ENCODE peak calls at places on chromosome X, in nine cellular contexts. One of them, this sample, is unnamed.

GRCh38 chrX:8748855-8749254 is 16.9 kb upstream of the ANOS1 start:
- DNase-seq in endothelial cell of umbilical vein: peak; percentile 22
- DNase-seq in Panc1: no peak
- DNase-seq in GM23338: peak; percentile 59
- DNase-seq in upper lobe of left lung: no peak
- DNase-seq in HCT116: no peak
- DNase-seq in sigmoid colon: no peak
- DNase-seq in transverse colon: no peak
- DNase-seq in K562: peak; percentile 19
- DNase-seq in this sample: no peak

GRCh38 chrX:78199851-78200250 is 60.4 kb upstream of the TAF9B start:
- DNase-seq in upper lobe of left lung: no peak
- DNase-seq in endothelial cell of umbilical vein: peak; percentile 21
- DNase-seq in HCT116: peak; percentile 8
- DNase-seq in GM23338: peak; percentile 3
- DNase-seq in K562: peak; percentile 48
- DNase-seq in Panc1: no peak
- DNase-seq in transverse colon: no peak
- DNase-seq in sigmoid colon: no peak
- DNase-seq in this sample: no peak

GRCh38 chrX:10620121-10620699 is at the start of gene MID1:
- DNase-seq in transverse colon: peak; percentile 68
- DNase-seq in endothelial cell of umbilical vein: peak; percentile 83
- DNase-seq in GM23338: peak; percentile 84
- DNase-seq in upper lobe of left lung: peak; percentile 84
- DNase-seq in K562: no peak
- DNase-seq in Panc1: no peak
- DNase-seq in HCT116: peak; percentile 55
- DNase-seq in sigmoid colon: peak; percentile 90
- DNase-seq in this sample: peak; percentile 63

GRCh38 chrX:123186796-123187195 is 2.7 kb downstream of the GRIA3 start:
- DNase-seq in HCT116: no peak
- DNase-seq in endothelial cell of umbilical vein: no peak
- DNase-seq in transverse colon: no peak
- DNase-seq in Panc1: no peak
- DNase-seq in GM23338: no peak
- DNase-seq in upper lobe of left lung: no peak
- DNase-seq in K562: no peak
- DNase-seq in sigmoid colon: no peak
- DNase-seq in this sample: no peak

GRCh38 chrX:97389761-97390192 is 506.1 kb downstream of the RPA4 start:
- DNase-seq in endothelial cell of umbilical vein: peak; percentile 73
- DNase-seq in GM23338: no peak
- DNase-seq in transverse colon: no peak
- DNase-seq in HCT116: peak; percentile 7
- DNase-seq in K562: no peak
- DNase-seq in sigmoid colon: no peak
- DNase-seq in upper lobe of left lung: no peak
- DNase-seq in Panc1: no peak
- DNase-seq in this sample: no peak

GRCh38 chrX:133191739-133192039 is 26.5 kb downstream of the TFDP3 start:
- DNase-seq in HCT116: peak; percentile 15
- DNase-seq in upper lobe of left lung: no peak
- DNase-seq in Panc1: no peak
- DNase-seq in sigmoid colon: no peak
- DNase-seq in endothelial cell of umbilical vein: no peak
- DNase-seq in GM23338: no peak
- DNase-seq in transverse colon: no peak
- DNase-seq in K562: no peak
- DNase-seq in this sample: no peak

GRCh38 chrX:111483140-111483539 is 28.3 kb upstream of the SERTM2 start:
- DNase-seq in GM23338: no peak
- DNase-seq in sigmoid colon: no peak
- DNase-seq in HCT116: no peak
- DNase-seq in Panc1: no peak
- DNase-seq in endothelial cell of umbilical vein: no peak
- DNase-seq in K562: no peak
- DNase-seq in transverse colon: no peak
- DNase-seq in upper lobe of left lung: no peak
- DNase-seq in this sample: no peak

GRCh38 chrX:19602866-19603620 is 87.7 kb upstream of the MAP3K15 start:
- DNase-seq in endothelial cell of umbilical vein: no peak
- DNase-seq in Panc1: no peak
- DNase-seq in HCT116: peak; percentile 39
- DNase-seq in transverse colon: no peak
- DNase-seq in upper lobe of left lung: no peak
- DNase-seq in sigmoid colon: no peak
- DNase-seq in GM23338: no peak
- DNase-seq in K562: peak; percentile 37
- DNase-seq in this sample: no peak

GRCh38 chrX:124388562-124388961 is 42.2 kb downstream of the SH2D1A start:
- DNase-seq in sigmoid colon: peak; percentile 70
- DNase-seq in K562: peak; percentile 75
- DNase-seq in GM23338: peak; percentile 58
- DNase-seq in Panc1: peak; percentile 24
- DNase-seq in HCT116: peak; percentile 10
- DNase-seq in endothelial cell of umbilical vein: peak; percentile 33
- DNase-seq in transverse colon: peak; percentile 49
- DNase-seq in upper lobe of left lung: no peak
- DNase-seq in this sample: peak; percentile 11

GRCh38 chrX:112668476-112669404 is 11.0 kb downstream of the LHFPL1 start:
- DNase-seq in GM23338: peak; percentile 16
- DNase-seq in K562: no peak
- DNase-seq in HCT116: no peak
- DNase-seq in Panc1: no peak
- DNase-seq in transverse colon: no peak
- DNase-seq in upper lobe of left lung: no peak
- DNase-seq in endothelial cell of umbilical vein: no peak
- DNase-seq in sigmoid colon: no peak
- DNase-seq in this sample: no peak

GRCh38 chrX:39931554-39932282 is 166.0 kb downstream of the BCOR start:
- DNase-seq in GM23338: no peak
- DNase-seq in Panc1: no peak
- DNase-seq in HCT116: no peak
- DNase-seq in sigmoid colon: no peak
- DNase-seq in endothelial cell of umbilical vein: no peak
- DNase-seq in upper lobe of left lung: no peak
- DNase-seq in transverse colon: no peak
- DNase-seq in K562: no peak
- DNase-seq in this sample: no peak

GRCh38 chrX:106619797-106620196 is 8.0 kb downstream of the RADX start:
- DNase-seq in K562: peak; percentile 1
- DNase-seq in HCT116: no peak
- DNase-seq in endothelial cell of umbilical vein: peak; percentile 1
- DNase-seq in upper lobe of left lung: no peak
- DNase-seq in sigmoid colon: no peak
- DNase-seq in transverse colon: no peak
- DNase-seq in Panc1: no peak
- DNase-seq in GM23338: peak; percentile 2
- DNase-seq in this sample: no peak

GRCh38 chrX:47658684-47659515 is at the start of gene UXT:
- DNase-seq in HCT116: peak; percentile 89
- DNase-seq in K562: peak; percentile 97
- DNase-seq in sigmoid colon: peak; percentile 98
- DNase-seq in GM23338: peak; percentile 95
- DNase-seq in endothelial cell of umbilical vein: peak; percentile 91
- DNase-seq in Panc1: peak; percentile 78
- DNase-seq in upper lobe of left lung: peak; percentile 95
- DNase-seq in transverse colon: peak; percentile 96
- DNase-seq in this sample: peak; percentile 87
- TF ChIP-seq POLR2AphosphoS5 in HCT116: peak; percentile 2
- TF ChIP-seq POLR2AphosphoS5 in K562: peak; percentile 63
- TF ChIP-seq POLR2AphosphoS5 in sigmoid colon: peak; percentile 82
- TF ChIP-seq POLR2AphosphoS5 in GM23338: peak; percentile 49
- TF ChIP-seq POLR2AphosphoS5 in endothelial cell of umbilical vein: no peak
- TF ChIP-seq POLR2AphosphoS5 in Panc1: peak; percentile 67
- TF ChIP-seq POLR2AphosphoS5 in upper lobe of left lung: peak; percentile 78
- TF ChIP-seq POLR2AphosphoS5 in transverse colon: peak; percentile 83
- TF ChIP-seq POLR2AphosphoS5 in this sample: peak; percentile 83

GRCh38 chrX:53716328-53717088 is 30.0 kb upstream of the HUWE1 start:
- DNase-seq in GM23338: no peak
- DNase-seq in upper lobe of left lung: no peak
- DNase-seq in K562: no peak
- DNase-seq in HCT116: no peak
- DNase-seq in Panc1: no peak
- DNase-seq in sigmoid colon: no peak
- DNase-seq in transverse colon: peak; percentile 15
- DNase-seq in endothelial cell of umbilical vein: peak; percentile 1
- DNase-seq in this sample: no peak

GRCh38 chrX:53715336-53715924 is 28.9 kb upstream of the HUWE1 start:
- DNase-seq in HCT116: no peak
- DNase-seq in Panc1: no peak
- DNase-seq in endothelial cell of umbilical vein: no peak
- DNase-seq in GM23338: no peak
- DNase-seq in transverse colon: no peak
- DNase-seq in upper lobe of left lung: no peak
- DNase-seq in sigmoid colon: no peak
- DNase-seq in K562: no peak
- DNase-seq in this sample: no peak

GRCh38 chrX:53711446-53711845 is 24.9 kb upstream of the HUWE1 start:
- DNase-seq in endothelial cell of umbilical vein: no peak
- DNase-seq in transverse colon: no peak
- DNase-seq in GM23338: no peak
- DNase-seq in HCT116: no peak
- DNase-seq in sigmoid colon: no peak
- DNase-seq in upper lobe of left lung: no peak
- DNase-seq in Panc1: no peak
- DNase-seq in K562: no peak
- DNase-seq in this sample: no peak

GRCh38 chrX:53714580-53715335 is 28.2 kb upstream of the HUWE1 start:
- DNase-seq in HCT116: peak; percentile 4
- DNase-seq in endothelial cell of umbilical vein: peak; percentile 8
- DNase-seq in Panc1: no peak
- DNase-seq in sigmoid colon: no peak
- DNase-seq in upper lobe of left lung: no peak
- DNase-seq in K562: peak; percentile 4
- DNase-seq in transverse colon: peak; percentile 14
- DNase-seq in GM23338: peak; percentile 15
- DNase-seq in this sample: peak; percentile 62

DNA sequence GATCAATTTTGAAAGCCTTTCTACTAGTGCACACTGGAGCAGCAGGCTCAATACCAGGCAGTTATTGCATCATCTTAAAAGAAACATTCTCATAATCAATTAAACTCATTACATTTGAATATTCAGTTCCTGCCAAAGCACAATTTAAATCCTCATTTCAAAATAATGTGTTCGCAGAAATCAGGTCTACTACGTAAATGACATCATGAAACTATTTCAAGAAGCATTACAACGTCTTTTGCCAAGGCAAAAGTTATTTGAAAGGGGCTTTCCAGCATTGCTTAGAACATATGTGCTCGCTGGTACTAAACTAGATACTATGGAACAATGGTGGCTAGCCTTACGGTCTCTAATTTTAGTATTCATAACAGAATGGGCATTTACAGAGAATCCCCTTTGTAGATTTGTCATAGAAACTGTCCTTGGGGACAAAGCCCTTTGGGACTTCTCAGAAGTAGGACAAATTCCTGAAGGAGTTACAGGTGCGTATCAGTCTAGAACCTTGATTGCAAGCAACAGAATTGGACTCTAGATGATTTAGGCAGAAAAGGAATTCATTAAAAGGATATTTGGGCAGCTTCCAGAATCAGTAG is 27.6 kb upstream of the HUWE1 start:
- DNase-seq in transverse colon: no peak
- DNase-seq in upper lobe of left lung: no peak
- DNase-seq in sigmoid colon: no peak
- DNase-seq in endothelial cell of umbilical vein: no peak
- DNase-seq in K562: no peak
- DNase-seq in HCT116: no peak
- DNase-seq in Panc1: no peak
- DNase-seq in GM23338: no peak
- DNase-seq in this sample: no peak
- TF ChIP-seq POLR2AphosphoS5 in transverse colon: no peak
- TF ChIP-seq POLR2AphosphoS5 in upper lobe of left lung: no peak
- TF ChIP-seq POLR2AphosphoS5 in sigmoid colon: no peak
- TF ChIP-seq POLR2AphosphoS5 in endothelial cell of umbilical vein: no peak
- TF ChIP-seq POLR2AphosphoS5 in K562: no peak
- TF ChIP-seq POLR2AphosphoS5 in HCT116: no peak
- TF ChIP-seq POLR2AphosphoS5 in Panc1: no peak
- TF ChIP-seq POLR2AphosphoS5 in GM23338: no peak
- TF ChIP-seq POLR2AphosphoS5 in this sample: no peak

DNA sequence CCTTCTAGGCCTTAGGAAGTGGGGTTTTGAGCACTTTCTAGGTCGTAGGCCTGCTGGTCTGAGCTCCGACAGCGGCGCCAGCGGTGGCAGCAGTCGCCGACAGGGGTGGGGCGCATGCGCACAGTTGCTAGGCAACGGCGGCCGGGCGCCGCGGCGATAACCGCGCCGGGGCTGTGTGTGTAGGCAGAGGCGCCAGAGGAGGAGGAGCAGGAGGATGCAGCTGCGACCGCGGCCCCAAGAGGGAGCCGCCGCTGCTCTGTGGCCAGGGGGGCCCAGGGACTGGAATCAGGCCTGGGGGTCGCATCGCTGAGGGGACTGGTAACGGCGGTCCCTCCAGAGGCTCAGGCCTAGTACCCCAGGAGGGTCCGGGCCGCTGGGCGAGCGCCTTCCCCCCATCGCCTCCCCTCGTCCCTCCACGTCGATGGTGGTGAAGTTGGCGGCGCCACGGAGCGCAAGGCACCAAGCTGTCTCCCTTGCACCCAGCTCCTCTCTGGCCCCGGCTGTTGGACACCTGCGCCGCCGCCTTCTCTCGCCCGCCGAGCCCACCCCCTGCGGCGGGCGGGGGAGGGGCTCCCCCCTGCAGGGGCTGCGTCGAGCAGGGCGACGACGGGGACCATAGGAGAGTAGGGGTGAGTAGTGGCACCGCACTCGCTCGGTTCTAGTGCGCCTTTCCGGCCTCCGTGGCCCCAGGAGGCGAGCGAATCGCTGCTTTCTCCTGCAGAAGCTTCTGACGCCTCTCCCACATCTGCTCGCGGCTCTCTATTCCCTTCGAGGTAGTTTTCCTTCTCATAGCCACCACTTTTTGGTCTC is 58.6 kb upstream of the ZC4H2 start:
- DNase-seq in transverse colon: peak; percentile 85
- DNase-seq in HCT116: peak; percentile 47
- DNase-seq in K562: peak; percentile 85
- DNase-seq in upper lobe of left lung: peak; percentile 95
- DNase-seq in GM23338: peak; percentile 80
- DNase-seq in Panc1: no peak
- DNase-seq in sigmoid colon: peak; percentile 90
- DNase-seq in endothelial cell of umbilical vein: peak; percentile 53
- DNase-seq in this sample: peak; percentile 66
- TF ChIP-seq POLR2AphosphoS5 in transverse colon: peak; percentile 76
- TF ChIP-seq POLR2AphosphoS5 in HCT116: peak; percentile 20
- TF ChIP-seq POLR2AphosphoS5 in K562: no peak
- TF ChIP-seq POLR2AphosphoS5 in upper lobe of left lung: peak; percentile 38
- TF ChIP-seq POLR2AphosphoS5 in GM23338: peak; percentile 15
- TF ChIP-seq POLR2AphosphoS5 in Panc1: no peak
- TF ChIP-seq POLR2AphosphoS5 in sigmoid colon: peak; percentile 58
- TF ChIP-seq POLR2AphosphoS5 in endothelial cell of umbilical vein: no peak
- TF ChIP-seq POLR2AphosphoS5 in this sample: peak; percentile 56

GRCh38 chrX:108091266-108091877 is at the start of the genes ATG4A and PSMD10:
- DNase-seq in transverse colon: peak; percentile 94
- DNase-seq in sigmoid colon: peak; percentile 96
- DNase-seq in K562: peak; percentile 96
- DNase-seq in endothelial cell of umbilical vein: peak; percentile 97
- DNase-seq in HCT116: peak; percentile 87
- DNase-seq in Panc1: peak; percentile 96
- DNase-seq in upper lobe of left lung: peak; percentile 93
- DNase-seq in GM23338: peak; percentile 96
- DNase-seq in this sample: peak; percentile 93
- TF ChIP-seq POLR2AphosphoS5 in transverse colon: peak; percentile 85
- TF ChIP-seq POLR2AphosphoS5 in sigmoid colon: peak; percentile 60
- TF ChIP-seq POLR2AphosphoS5 in K562: peak; percentile 37
- TF ChIP-seq POLR2AphosphoS5 in endothelial cell of umbilical vein: peak; percentile 50
- TF ChIP-seq POLR2AphosphoS5 in HCT116: peak; percentile 73
- TF ChIP-seq POLR2AphosphoS5 in Panc1: peak; percentile 80
- TF ChIP-seq POLR2AphosphoS5 in upper lobe of left lung: peak; percentile 70
- TF ChIP-seq POLR2AphosphoS5 in GM23338: peak; percentile 70
- TF ChIP-seq POLR2AphosphoS5 in this sample: peak; percentile 88

GRCh38 chrX:140180585-140180984 is 215.3 kb upstream of the CXorf66 start:
- DNase-seq in endothelial cell of umbilical vein: no peak
- DNase-seq in Panc1: no peak
- DNase-seq in transverse colon: no peak
- DNase-seq in GM23338: no peak
- DNase-seq in HCT116: no peak
- DNase-seq in K562: no peak
- DNase-seq in sigmoid colon: no peak
- DNase-seq in upper lobe of left lung: no peak
- DNase-seq in this sample: no peak
- TF ChIP-seq POLR2AphosphoS5 in endothelial cell of umbilical vein: no peak
- TF ChIP-seq POLR2AphosphoS5 in Panc1: no peak
- TF ChIP-seq POLR2AphosphoS5 in transverse colon: no peak
- TF ChIP-seq POLR2AphosphoS5 in GM23338: no peak
- TF ChIP-seq POLR2AphosphoS5 in HCT116: no peak
- TF ChIP-seq POLR2AphosphoS5 in K562: no peak
- TF ChIP-seq POLR2AphosphoS5 in sigmoid colon: no peak
- TF ChIP-seq POLR2AphosphoS5 in upper lobe of left lung: no peak
- TF ChIP-seq POLR2AphosphoS5 in this sample: no peak